ENCODE peak calls at places on chromosomes 1 and 21, in nine cellular contexts. S is cardiac fibroblast, V is colonic mucosa, B is breast epithelium, O is PC-3, R is GM13977, L is endothelial cell, W is fibroblast of villous mesenchyme, T is Calu3. I is an unnamed sample.

GRCh38 chr1:90856608-90857007 is 139.5 kb upstream of the BARHL2 start:
- DNase-seq in S (no peak), V (no peak), B (no peak), O (no peak), R (no peak), L (no peak), W (no peak), T (no peak), I (no peak)

GRCh38 chr1:45297604-45298356 is 28.9 kb upstream of the HPDL start:
- DNase-seq in S (no peak), V (no peak), B (no peak), O (no peak), R (no peak), L (peak; percentile 26), W (peak; percentile 25), T (no peak), I (no peak)

GRCh38 chr1:53535846-53536245 is 76.6 kb downstream of the DMRTB1 start:
- DNase-seq in S (peak; percentile 13), V (no peak), B (no peak), O (no peak), R (no peak), L (no peak), W (no peak), T (no peak), I (no peak)

GRCh38 chr1:45722809-45723208 is 27.6 kb downstream of the IPP start:
- DNase-seq in S (peak; percentile 57), V (no peak), B (no peak), O (no peak), R (no peak), L (no peak), W (peak; percentile 68), T (no peak), I (no peak)

GRCh38 chr1:226126824-226127591 is 59.5 kb downstream of the ACBD3 start:
- DNase-seq in S (no peak), V (no peak), B (no peak), O (peak; percentile 68), R (no peak), L (no peak), W (no peak), T (peak; percentile 54), I (no peak)

GRCh38 chr21:30044447-30045064 is 104.8 kb upstream of the GRIK1 start:
- DNase-seq in S (peak; percentile 55), V (peak; percentile 18), B (no peak), O (peak; percentile 70), R (peak; percentile 4), L (peak; percentile 33), W (peak; percentile 6), T (peak; percentile 2), I (peak; percentile 10)

GRCh38 chr1:12384836-12385456 is 155.1 kb downstream of the VPS13D start:
- DNase-seq in S (no peak), V (no peak), B (no peak), O (peak; percentile 40), R (no peak), L (no peak), W (no peak), T (no peak), I (peak; percentile 49)

GRCh38 chr1:34460193-34460592 is 283.5 kb downstream of the C1orf94 start:
- DNase-seq in S (peak; percentile 2), V (peak; percentile 60), B (no peak), O (peak; percentile 61), R (peak; percentile 67), L (peak; percentile 51), W (no peak), T (peak; percentile 67), I (peak; percentile 73)

GRCh38 chr1:23475641-23476040 is 8.3 kb downstream of the ASAP3 start:
- DNase-seq in S (no peak), V (no peak), B (no peak), O (no peak), R (no peak), L (no peak), W (no peak), T (no peak), I (no peak)

GRCh38 chr1:43704838-43705237 is 2.5 kb upstream of the ST3GAL3 start:
- DNase-seq in S (peak; percentile 44), V (no peak), B (no peak), O (peak; percentile 55), R (no peak), L (no peak), W (no peak), T (no peak), I (no peak)
- TF ChIP-seq CTCF in S (peak; percentile 10), V (no peak), B (no peak), O (peak; percentile 44), R (no peak), L (no peak), W (no peak), T (no peak), I (peak; percentile 20)

GRCh38 chr1:59427155-59427554 is 130.3 kb downstream of the FGGY start:
- DNase-seq in S (peak; percentile 31), V (no peak), B (peak; percentile 56), O (peak; percentile 97), R (no peak), L (no peak), W (no peak), T (peak; percentile 74), I (no peak)
- TF ChIP-seq CTCF in S (no peak), V (no peak), B (no peak), O (no peak), R (no peak), L (no peak), W (no peak), T (no peak), I (no peak)

GRCh38 chr1:203781962-203782361 is 13.5 kb upstream of the ZBED6 start:
- DNase-seq in S (no peak), V (no peak), B (no peak), O (no peak), R (no peak), L (no peak), W (no peak), T (no peak), I (no peak)
- TF ChIP-seq CTCF in S (no peak), V (no peak), B (no peak), O (no peak), R (no peak), L (no peak), W (no peak), T (no peak), I (no peak)

DNA sequence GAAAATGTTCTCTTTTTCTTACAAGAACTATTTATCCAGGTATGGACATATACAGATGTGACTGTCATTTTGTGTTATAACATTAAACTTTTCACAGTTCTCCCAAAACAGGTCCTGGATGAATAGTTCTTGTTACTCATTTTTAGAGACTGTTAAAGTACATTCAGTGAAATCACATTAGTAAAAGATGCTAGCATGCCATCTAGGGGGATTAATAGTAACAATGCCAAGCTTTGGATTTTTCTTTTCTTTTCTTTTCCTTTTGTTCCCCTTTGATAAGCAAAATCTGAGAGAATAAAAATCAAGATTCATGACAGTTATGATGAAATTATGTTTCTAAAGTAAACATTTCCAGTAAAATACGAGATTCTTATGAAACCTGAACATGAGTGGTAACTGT is 77.6 kb downstream of the TPR start:
- DNase-seq in S (peak; percentile 3), V (no peak), B (no peak), O (peak; percentile 13), R (no peak), L (no peak), W (no peak), T (no peak), I (no peak)
- TF ChIP-seq CTCF in S (no peak), V (no peak), B (no peak), O (no peak), R (no peak), L (no peak), W (no peak), T (no peak), I (no peak)